ENCODE peak calls at places on chromosomes 12 and 14, in nine cellular contexts. C, U, W, Z, X, H, L, E and R are unnamed samples.

GRCh38 chr14:52048132-52048531 is 20.7 kb downstream of the NID2 start:
- DNase-seq in C (no peak), U (no peak), W (no peak), Z (no peak), X (no peak), H (no peak), L (no peak), E (no peak), R (no peak)

GRCh38 chr14:69910871-69911270 is 31.7 kb downstream of the SMOC1 start:
- DNase-seq in C (no peak), U (no peak), W (no peak), Z (no peak), X (no peak), H (no peak), L (no peak), E (no peak), R (no peak)

GRCh38 chr14:67133595-67134441 is 55.4 kb upstream of the GARIN2 start:
- DNase-seq in C (no peak), U (peak), W (no peak), Z (no peak), X (no peak), H (no peak), L (no peak), E (no peak), R (peak)

GRCh38 chr14:21133896-21134295 is 22.0 kb downstream of the OR5AU1 start:
- DNase-seq in C (no peak), U (no peak), W (no peak), Z (no peak), X (no peak), H (no peak), L (no peak), E (no peak), R (no peak)

GRCh38 chr12:42473130-42473529 is 116.4 kb downstream of the PRICKLE1 start:
- DNase-seq in C (peak), U (peak), W (no peak), Z (peak), X (no peak), H (no peak), L (peak), E (no peak), R (peak)

GRCh38 chr12:111868676-111869588 is 26.9 kb downstream of the MAPKAPK5 start:
- DNase-seq in C (no peak), U (no peak), W (no peak), Z (no peak), X (no peak), H (no peak), L (no peak), E (no peak), R (no peak)

GRCh38 chr14:99249389-99249788 is 22.6 kb downstream of the BCL11B start:
- DNase-seq in C (no peak), U (no peak), W (no peak), Z (no peak), X (no peak), H (no peak), L (no peak), E (no peak), R (no peak)

GRCh38 chr14:104332634-104333270 is 194.4 kb downstream of the KIF26A start:
- DNase-seq in C (no peak), U (no peak), W (no peak), Z (no peak), X (no peak), H (no peak), L (no peak), E (no peak), R (no peak)

GRCh38 chr14:22656945-22657711 is 13.0 kb upstream of the OR6J1 start:
- DNase-seq in C (peak), U (peak), W (no peak), Z (peak), X (no peak), H (no peak), L (peak), E (peak), R (peak)

GRCh38 chr14:79564371-79564770 is 646.9 kb downstream of the DIO2 start:
- DNase-seq in C (peak), U (peak), W (no peak), Z (peak), X (no peak), H (no peak), L (no peak), E (no peak), R (peak)

DNA sequence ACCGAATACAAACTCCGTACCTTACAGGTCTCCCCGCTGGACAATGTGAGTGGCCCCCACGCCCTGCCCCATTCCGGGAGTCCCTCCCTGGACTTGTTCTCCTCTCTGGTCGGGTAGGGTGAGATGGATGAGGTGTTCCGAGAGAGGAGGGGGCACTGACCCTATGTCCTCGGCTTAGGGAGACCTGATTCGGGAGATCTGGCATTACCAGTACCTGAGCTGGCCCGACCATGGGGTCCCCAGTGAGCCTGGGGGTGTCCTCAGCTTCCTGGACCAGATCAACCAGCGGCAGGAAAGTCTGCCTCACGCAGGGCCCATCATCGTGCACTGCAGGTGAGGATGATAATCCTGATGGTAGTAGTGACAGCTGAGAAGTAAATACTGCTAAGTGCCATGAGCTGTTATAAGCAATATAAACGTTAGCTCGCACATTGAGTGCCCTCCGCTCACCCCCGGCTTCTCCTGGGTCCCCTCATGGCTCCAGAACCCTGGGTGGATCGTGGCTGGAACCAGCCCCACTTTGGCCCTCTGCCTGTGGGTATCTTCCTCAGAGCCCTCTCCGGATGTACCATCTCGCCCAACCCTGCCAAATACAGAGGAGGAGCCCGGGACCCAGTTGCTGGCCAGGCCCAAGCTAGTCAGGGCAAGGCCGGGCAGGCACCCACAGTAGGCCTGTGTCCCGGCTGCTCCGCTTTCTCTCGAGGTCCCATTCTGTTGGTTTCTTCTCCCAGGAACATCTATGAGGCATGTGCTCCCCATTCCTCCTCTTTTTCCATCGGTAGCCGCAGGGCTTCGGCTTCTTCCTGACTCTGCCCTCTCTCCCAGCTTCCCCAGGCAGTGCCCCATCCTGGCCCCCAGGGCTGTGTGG is 6.8 kb downstream of the PTPN6 start:
- DNase-seq in C (no peak), U (no peak), W (no peak), Z (no peak), X (no peak), H (no peak), L (no peak), E (no peak), R (no peak)
- H3K4me3 ChIP-seq in C (no peak), U (no peak), W (no peak), Z (no peak), X (no peak), H (peak), L (no peak), E (no peak), R (no peak)

DNA sequence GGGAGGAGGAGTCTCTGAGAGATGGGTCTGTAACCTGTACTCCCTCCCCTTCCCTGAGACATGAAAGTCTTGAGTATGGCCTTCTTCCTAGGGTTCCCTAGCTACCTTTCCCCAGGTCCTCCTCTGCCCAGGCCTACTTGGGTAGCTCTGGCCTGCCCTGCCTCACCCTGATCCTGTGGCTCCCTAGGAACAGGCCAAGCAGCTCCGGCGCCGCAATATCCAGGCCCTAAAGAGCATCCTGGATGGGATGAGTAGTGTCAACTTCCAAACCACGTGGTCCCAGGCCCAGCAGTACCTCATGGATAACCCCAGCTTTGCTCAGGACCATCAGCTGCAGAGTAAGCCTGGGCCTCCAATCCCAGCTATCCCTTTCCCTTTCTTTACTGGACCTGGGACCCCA is 12.3 kb downstream of the PRPF40B start:
- DNase-seq in C (no peak), U (no peak), W (no peak), Z (no peak), X (no peak), H (no peak), L (no peak), E (no peak), R (no peak)
- TF ChIP-seq CTCF in C (no peak), U (no peak), W (no peak), Z (no peak), X (no peak), H (no peak), L (no peak), E (no peak), R (no peak)

DNA sequence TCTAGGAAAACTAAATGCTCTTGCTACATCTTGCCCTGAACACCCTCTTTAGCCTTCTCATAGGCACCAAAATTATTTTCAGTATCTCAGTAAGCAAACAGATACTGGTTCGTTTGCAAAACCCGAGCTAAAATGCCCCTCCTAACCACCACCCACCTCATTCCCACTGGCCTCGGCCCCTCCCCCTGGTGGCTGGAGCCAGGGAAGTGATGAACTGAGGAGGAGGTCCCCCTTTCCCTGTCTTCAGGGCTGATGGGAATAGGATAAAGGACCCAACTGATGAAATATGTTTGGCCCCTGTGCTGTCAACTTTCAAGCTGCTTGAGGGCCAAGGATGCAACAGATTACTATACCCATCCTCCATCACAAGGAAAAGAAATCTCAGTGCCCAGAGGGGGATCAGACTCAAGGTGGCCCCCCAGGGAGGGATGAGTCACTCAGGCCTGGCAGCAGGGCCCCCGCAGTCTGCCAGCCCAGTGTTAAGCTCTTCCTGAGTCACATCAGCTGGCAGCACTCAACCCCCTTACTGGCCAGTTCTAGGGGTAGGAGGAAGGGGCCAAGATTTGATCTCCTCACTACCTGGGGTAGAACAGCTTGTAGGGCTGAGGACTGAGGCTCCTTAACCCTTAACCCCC is 1.7 kb downstream of the ANKRD52 start:
- DNase-seq in C (no peak), U (peak), W (no peak), Z (peak), X (no peak), H (no peak), L (peak), E (no peak), R (peak)
- H3K4me3 ChIP-seq in C (peak), U (peak), W (no peak), Z (peak), X (no peak), H (peak), L (peak), E (peak), R (no peak)

GRCh38 chr12:122950276-122950675 is 16.0 kb downstream of the ABCB9 start:
- DNase-seq in C (no peak), U (no peak), W (no peak), Z (no peak), X (no peak), H (no peak), L (no peak), E (no peak), R (no peak)
- TF ChIP-seq CTCF in C (no peak), U (no peak), W (no peak), Z (no peak), X (no peak), H (no peak), L (no peak), E (no peak), R (no peak)

GRCh38 chr12:47835017-47835830 is 15.5 kb upstream of the HDAC7 start:
- DNase-seq in C (no peak), U (no peak), W (no peak), Z (no peak), X (no peak), H (no peak), L (no peak), E (no peak), R (no peak)

GRCh38 chr12:47833591-47834012 is 13.9 kb upstream of the HDAC7 start:
- DNase-seq in C (no peak), U (no peak), W (no peak), Z (no peak), X (no peak), H (no peak), L (no peak), E (no peak), R (no peak)

GRCh38 chr12:47829584-47829983 is 9.9 kb upstream of the HDAC7 start:
- DNase-seq in C (no peak), U (no peak), W (no peak), Z (no peak), X (no peak), H (no peak), L (no peak), E (no peak), R (no peak)

GRCh38 chr12:47834199-47835016 is 14.7 kb upstream of the HDAC7 start:
- DNase-seq in C (no peak), U (no peak), W (no peak), Z (no peak), X (no peak), H (no peak), L (no peak), E (no peak), R (no peak)

DNA sequence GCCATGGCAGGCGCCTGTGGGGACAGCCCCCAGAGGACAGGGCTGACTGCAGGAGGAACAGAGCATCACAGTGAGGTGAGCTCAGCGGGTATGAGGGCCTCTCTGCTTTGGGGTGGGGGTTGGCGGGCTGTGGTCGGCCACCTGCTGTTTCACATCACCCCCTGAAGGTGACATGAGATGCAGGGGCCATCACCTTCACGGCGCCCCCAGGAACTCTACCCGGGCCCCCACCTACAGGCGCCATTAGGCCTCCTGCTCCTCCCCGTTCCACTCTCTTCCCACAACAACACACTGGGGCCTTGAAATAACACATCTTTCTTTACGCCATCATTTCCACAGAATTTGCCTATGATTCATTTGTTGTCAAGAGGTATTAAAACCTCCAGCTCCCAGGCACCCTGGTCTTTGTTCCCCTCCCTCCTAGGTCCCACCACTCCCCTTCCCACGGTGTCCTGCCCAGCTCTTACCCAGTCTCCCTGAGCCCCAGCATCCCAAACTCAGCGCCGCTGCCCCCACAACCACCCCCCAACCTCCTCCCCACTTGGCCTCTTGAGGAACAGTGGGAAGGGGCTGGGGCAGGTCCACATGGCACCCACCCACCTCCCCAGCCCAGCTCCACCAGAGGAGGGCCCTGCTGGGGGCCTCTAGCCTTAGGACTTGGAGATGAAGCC is 12.7 kb upstream of the HDAC7 start:
- DNase-seq in C (no peak), U (no peak), W (no peak), Z (no peak), X (no peak), H (no peak), L (peak), E (no peak), R (no peak)
- H3K4me3 ChIP-seq in C (no peak), U (no peak), W (no peak), Z (no peak), X (no peak), H (no peak), L (no peak), E (no peak), R (no peak)

GRCh38 chr14:77007975-77008421 is 20.5 kb downstream of the IRF2BPL start:
- DNase-seq in C (no peak), U (no peak), W (no peak), Z (no peak), X (peak), H (peak), L (no peak), E (no peak), R (no peak)

GRCh38 chr14:77009014-77009413 is 19.5 kb downstream of the IRF2BPL start:
- DNase-seq in C (no peak), U (no peak), W (no peak), Z (no peak), X (peak), H (no peak), L (no peak), E (no peak), R (no peak)

GRCh38 chr14:77006127-77006526 is 22.4 kb downstream of the IRF2BPL start:
- DNase-seq in C (no peak), U (no peak), W (no peak), Z (no peak), X (no peak), H (no peak), L (no peak), E (no peak), R (no peak)

GRCh38 chr14:77007339-77007974 is 21.1 kb downstream of the IRF2BPL start:
- DNase-seq in C (no peak), U (no peak), W (no peak), Z (no peak), X (peak), H (no peak), L (no peak), E (no peak), R (no peak)

GRCh38 chr14:77008541-77008940 is 20.0 kb downstream of the IRF2BPL start:
- DNase-seq in C (no peak), U (no peak), W (no peak), Z (no peak), X (no peak), H (no peak), L (no peak), E (no peak), R (no peak)
- TF ChIP-seq CTCF in C (no peak), U (no peak), W (no peak), Z (no peak), X (no peak), H (no peak), L (no peak), E (no peak), R (no peak)

GRCh38 chr12:116294464-116295002 is 17.0 kb upstream of the MED13L start:
- DNase-seq in C (no peak), U (no peak), W (no peak), Z (no peak), X (no peak), H (no peak), L (no peak), E (no peak), R (no peak)
- H3K4me3 ChIP-seq in C (no peak), U (no peak), W (no peak), Z (no peak), X (no peak), H (no peak), L (no peak), E (no peak), R (no peak)